ENCODE peak calls at places on chromosomes 16 and 17, in seven cellular contexts. N is NCI-H146, R is fibroblast of the aortic adventitia, M is sigmoid colon, F is M059J, U is bronchial epithelial cell, K is BE2C. O is an unnamed sample.
A peak's percentile ranks its signal among the peaks of the same experiment; 100 is the strongest.

GRCh38 chr17:68052810-68053209 is 17.3 kb downstream of the KPNA2 start:
- DNase-seq in M (no peak), N (no peak), K (no peak), U (no peak), R (no peak), F (no peak), O (no peak)

GRCh38 chr17:44829558-44830358 is at the start of gene GJC1:
- DNase-seq in M (peak; percentile 78), F (peak; percentile 59), R (no peak), U (no peak), N (peak; percentile 46), K (peak; percentile 59), O (peak; percentile 63)

GRCh38 chr17:73198930-73199260 is 6.0 kb downstream of the COG1 start:
- DNase-seq in R (no peak), F (no peak), N (no peak), M (no peak), U (no peak), K (no peak), O (no peak)

GRCh38 chr16:47069841-47070584 is 73.7 kb downstream of the NETO2 start:
- DNase-seq in F (no peak), N (no peak), R (no peak), K (no peak), M (no peak), U (no peak), O (no peak)

GRCh38 chr17:60602385-60602742 is 2.4 kb downstream of the PPM1D start:
- DNase-seq in M (no peak), K (no peak), N (no peak), R (no peak), U (no peak), F (no peak), O (no peak)

GRCh38 chr17:43791589-43791988 is 11.4 kb downstream of the CFAP97D1 start:
- DNase-seq in N (peak; percentile 23), U (peak; percentile 82), F (peak; percentile 29), M (no peak), R (peak; percentile 57), K (no peak), O (no peak)

GRCh38 chr17:20063665-20064648 is 54.8 kb downstream of the SPECC1 start:
- DNase-seq in K (no peak), F (peak; percentile 98), M (peak; percentile 90), U (peak; percentile 89), R (peak; percentile 94), N (peak; percentile 56), O (peak; percentile 51)

GRCh38 chr17:71081666-71082065 is 912.3 kb downstream of the KCNJ2 start:
- DNase-seq in M (no peak), N (no peak), R (no peak), F (no peak), K (no peak), U (no peak), O (no peak)

GRCh38 chr16:71626018-71626857 is at the start of gene MARVELD3:
- DNase-seq in R (no peak), K (no peak), F (no peak), N (peak; percentile 79), U (peak; percentile 67), M (no peak), O (no peak)

GRCh38 chr16:55508941-55509920 is at the start of gene LPCAT2:
- DNase-seq in R (peak; percentile 90), U (peak; percentile 82), N (no peak), M (peak; percentile 88), K (peak; percentile 96), F (peak; percentile 87), O (no peak)

GRCh38 chr16:47060596-47060995 is 83.1 kb downstream of the NETO2 start:
- DNase-seq in K (no peak), R (no peak), F (no peak), N (no peak), U (no peak), M (peak; percentile 21), O (no peak)

GRCh38 chr17:34669511-34669910 is 90.1 kb downstream of the TMEM132E start:
- DNase-seq in N (no peak), K (no peak), R (no peak), M (no peak), F (no peak), U (no peak), O (no peak)

O was measured in cerebellum.